ENCODE peak calls at places on chromosomes 3 and 15, in nine cellular contexts. H is A549; S is DMS 273 treated with DMSO at 0.1 percent for 48 hours; L is GM19239; J is stimulated activated CD4-positive, alpha-beta T cell treated with anti-CD3 and anti-CD28 coated beads, Interleukin-2, amount 100 ng/mL, for 48 hours; Q is NCI-H1105 treated with DMSO at 0.1 percent for 48 hours; N is GM06990; K is foreskin keratinocyte; W is kidney. B is an unnamed sample.

GRCh38 chr15:66905185-66905584 is 160.2 kb upstream of the SMAD3 start:
- DNase-seq in H (no peak), S (no peak), L (no peak), J (no peak), Q (no peak), N (no peak), K (no peak), W (no peak), B (no peak)

GRCh38 chr15:67023517-67024321 is 41.7 kb upstream of the SMAD3 start:
- DNase-seq in H (no peak), S (no peak), L (no peak), J (no peak), Q (no peak), N (no peak), K (no peak), W (no peak), B (no peak)

GRCh38 chr15:33654859-33655258 is 313.4 kb upstream of the CHRM5 start:
- DNase-seq in H (no peak), S (peak; percentile 60), L (no peak), J (no peak), Q (no peak), N (no peak), K (no peak), W (no peak), B (no peak)

GRCh38 chr15:87347806-87348515 is 908.6 kb downstream of the NTRK3 start:
- DNase-seq in H (no peak), S (no peak), L (no peak), J (no peak), Q (no peak), N (no peak), K (no peak), W (no peak), B (no peak)

GRCh38 chr15:94791008-94791407 is 559.6 kb downstream of the MCTP2 start:
- DNase-seq in H (no peak), S (no peak), L (no peak), J (no peak), Q (no peak), N (no peak), K (peak; percentile 63), W (no peak), B (no peak)

GRCh38 chr3:143822374-143822773 is 25.9 kb downstream of the SLC9A9 start:
- DNase-seq in H (no peak), S (no peak), L (no peak), J (no peak), Q (no peak), N (no peak), K (no peak), W (no peak), B (no peak)

GRCh38 chr3:9142346-9142745 is 107.1 kb downstream of the SRGAP3 start:
- DNase-seq in H (no peak), S (no peak), L (no peak), J (no peak), Q (peak; percentile 8), N (no peak), K (no peak), W (no peak), B (no peak)

GRCh38 chr3:113166719-113167492 is 44.5 kb upstream of the BOC start:
- DNase-seq in H (no peak), S (peak; percentile 92), L (no peak), J (no peak), Q (peak; percentile 98), N (no peak), K (no peak), W (peak; percentile 76), B (no peak)

GRCh38 chr3:138370321-138370720 is 21.9 kb downstream of the MRAS start:
- DNase-seq in H (no peak), S (no peak), L (no peak), J (no peak), Q (no peak), N (no peak), K (no peak), W (no peak), B (no peak)

GRCh38 chr15:65957451-65957850 is 88.2 kb downstream of the RAB11A start:
- DNase-seq in H (no peak), S (no peak), L (no peak), J (no peak), Q (peak; percentile 90), N (no peak), K (no peak), W (no peak), B (no peak)

GRCh38 chr3:38646630-38647029 is 2.9 kb downstream of the SCN5A start:
- DNase-seq in H (peak; percentile 63), S (peak; percentile 14), L (no peak), J (no peak), Q (no peak), N (no peak), K (no peak), W (no peak), B (no peak)

GRCh38 chr15:87477759-87478687 is 778.5 kb downstream of the NTRK3 start:
- DNase-seq in H (peak; percentile 58), S (peak; percentile 60), L (no peak), J (no peak), Q (peak; percentile 68), N (no peak), K (peak; percentile 73), W (peak; percentile 46), B (peak; percentile 10)